ENCODE peak calls at places on chromosome 15, in ten cellular contexts. One of them, this sample, is unnamed.

GRCh38 chr15:70488002-70488605 is 275.3 kb downstream of the UACA start:
- DNase-seq in left ventricle myocardium inferior: peak; percentile 69
- DNase-seq in MCF 10A: peak; percentile 77
- DNase-seq in left cardiac atrium: peak; percentile 64
- DNase-seq in activated T-cell treated with anti-CD3 and anti-CD28 coated beads for 24 hours: peak; percentile 67
- DNase-seq in Calu3: peak; percentile 86
- DNase-seq in Kasumi-1: peak; percentile 69
- DNase-seq in foreskin fibroblast: peak; percentile 82
- DNase-seq in CD8-positive, alpha-beta T cell: peak; percentile 75
- DNase-seq in RPMI7951: peak; percentile 72
- DNase-seq in this sample: peak; percentile 33

GRCh38 chr15:33654859-33655258 is 313.4 kb upstream of the CHRM5 start:
- DNase-seq in foreskin fibroblast: no peak
- DNase-seq in RPMI7951: peak; percentile 25
- DNase-seq in activated T-cell treated with anti-CD3 and anti-CD28 coated beads for 24 hours: no peak
- DNase-seq in MCF 10A: peak; percentile 36
- DNase-seq in Kasumi-1: no peak
- DNase-seq in Calu3: no peak
- DNase-seq in left ventricle myocardium inferior: no peak
- DNase-seq in CD8-positive, alpha-beta T cell: no peak
- DNase-seq in left cardiac atrium: no peak
- DNase-seq in this sample: no peak

GRCh38 chr15:34688699-34689098 is 66.1 kb downstream of the GJD2 start:
- DNase-seq in CD8-positive, alpha-beta T cell: no peak
- DNase-seq in MCF 10A: no peak
- DNase-seq in activated T-cell treated with anti-CD3 and anti-CD28 coated beads for 24 hours: no peak
- DNase-seq in left cardiac atrium: no peak
- DNase-seq in foreskin fibroblast: no peak
- DNase-seq in Kasumi-1: no peak
- DNase-seq in Calu3: no peak
- DNase-seq in left ventricle myocardium inferior: no peak
- DNase-seq in RPMI7951: no peak
- DNase-seq in this sample: no peak

GRCh38 chr15:71598741-71599140 is 211.6 kb upstream of the NR2E3 start:
- DNase-seq in MCF 10A: no peak
- DNase-seq in CD8-positive, alpha-beta T cell: no peak
- DNase-seq in Kasumi-1: no peak
- DNase-seq in foreskin fibroblast: no peak
- DNase-seq in Calu3: no peak
- DNase-seq in activated T-cell treated with anti-CD3 and anti-CD28 coated beads for 24 hours: no peak
- DNase-seq in left ventricle myocardium inferior: no peak
- DNase-seq in left cardiac atrium: no peak
- DNase-seq in RPMI7951: no peak
- DNase-seq in this sample: no peak

GRCh38 chr15:60589253-60589652 is 110.3 kb upstream of the ICE2 start:
- DNase-seq in Calu3: no peak
- DNase-seq in left cardiac atrium: no peak
- DNase-seq in CD8-positive, alpha-beta T cell: peak; percentile 47
- DNase-seq in MCF 10A: no peak
- DNase-seq in RPMI7951: no peak
- DNase-seq in left ventricle myocardium inferior: no peak
- DNase-seq in foreskin fibroblast: no peak
- DNase-seq in activated T-cell treated with anti-CD3 and anti-CD28 coated beads for 24 hours: no peak
- DNase-seq in Kasumi-1: no peak
- DNase-seq in this sample: peak; percentile 47

GRCh38 chr15:38149315-38149714 is 103.3 kb upstream of the SPRED1 start:
- DNase-seq in Calu3: no peak
- DNase-seq in RPMI7951: peak; percentile 53
- DNase-seq in MCF 10A: no peak
- DNase-seq in Kasumi-1: no peak
- DNase-seq in left ventricle myocardium inferior: no peak
- DNase-seq in foreskin fibroblast: no peak
- DNase-seq in activated T-cell treated with anti-CD3 and anti-CD28 coated beads for 24 hours: no peak
- DNase-seq in CD8-positive, alpha-beta T cell: no peak
- DNase-seq in left cardiac atrium: no peak
- DNase-seq in this sample: no peak

GRCh38 chr15:41020311-41020710 is 67.0 kb downstream of the CHAC1 start:
- DNase-seq in foreskin fibroblast: no peak
- DNase-seq in left ventricle myocardium inferior: no peak
- DNase-seq in RPMI7951: no peak
- DNase-seq in Kasumi-1: no peak
- DNase-seq in left cardiac atrium: no peak
- DNase-seq in Calu3: no peak
- DNase-seq in CD8-positive, alpha-beta T cell: no peak
- DNase-seq in MCF 10A: no peak
- DNase-seq in activated T-cell treated with anti-CD3 and anti-CD28 coated beads for 24 hours: no peak
- DNase-seq in this sample: no peak

GRCh38 chr15:77568960-77569646 is 63.6 kb downstream of the LINGO1 start:
- DNase-seq in activated T-cell treated with anti-CD3 and anti-CD28 coated beads for 24 hours: no peak
- DNase-seq in MCF 10A: no peak
- DNase-seq in foreskin fibroblast: peak; percentile 38
- DNase-seq in RPMI7951: peak; percentile 60
- DNase-seq in Calu3: peak; percentile 34
- DNase-seq in left ventricle myocardium inferior: no peak
- DNase-seq in CD8-positive, alpha-beta T cell: no peak
- DNase-seq in Kasumi-1: no peak
- DNase-seq in left cardiac atrium: peak; percentile 53
- DNase-seq in this sample: peak; percentile 24

GRCh38 chr15:51387699-51388041 is 46.2 kb downstream of the GLDN start:
- DNase-seq in MCF 10A: no peak
- DNase-seq in foreskin fibroblast: no peak
- DNase-seq in RPMI7951: no peak
- DNase-seq in Calu3: no peak
- DNase-seq in activated T-cell treated with anti-CD3 and anti-CD28 coated beads for 24 hours: no peak
- DNase-seq in Kasumi-1: no peak
- DNase-seq in left cardiac atrium: no peak
- DNase-seq in left ventricle myocardium inferior: no peak
- DNase-seq in CD8-positive, alpha-beta T cell: no peak
- DNase-seq in this sample: no peak

GRCh38 chr15:57784081-57784488 is 77.6 kb downstream of the POLR2M start:
- DNase-seq in Calu3: no peak
- DNase-seq in left ventricle myocardium inferior: peak; percentile 46
- DNase-seq in foreskin fibroblast: peak; percentile 79
- DNase-seq in activated T-cell treated with anti-CD3 and anti-CD28 coated beads for 24 hours: no peak
- DNase-seq in CD8-positive, alpha-beta T cell: no peak
- DNase-seq in MCF 10A: no peak
- DNase-seq in RPMI7951: peak; percentile 91
- DNase-seq in Kasumi-1: no peak
- DNase-seq in left cardiac atrium: peak; percentile 53
- DNase-seq in this sample: no peak

GRCh38 chr15:72786946-72787345 is 3.4 kb upstream of the ADPGK start:
- DNase-seq in activated T-cell treated with anti-CD3 and anti-CD28 coated beads for 24 hours: no peak
- DNase-seq in RPMI7951: no peak
- DNase-seq in Calu3: no peak
- DNase-seq in Kasumi-1: no peak
- DNase-seq in CD8-positive, alpha-beta T cell: no peak
- DNase-seq in MCF 10A: no peak
- DNase-seq in foreskin fibroblast: peak; percentile 14
- DNase-seq in left cardiac atrium: no peak
- DNase-seq in left ventricle myocardium inferior: no peak
- DNase-seq in this sample: no peak

GRCh38 chr15:92451225-92451825 is 57.6 kb downstream of the ST8SIA2 start:
- DNase-seq in left cardiac atrium: no peak
- DNase-seq in MCF 10A: peak; percentile 25
- DNase-seq in Calu3: no peak
- DNase-seq in CD8-positive, alpha-beta T cell: no peak
- DNase-seq in foreskin fibroblast: peak; percentile 12
- DNase-seq in activated T-cell treated with anti-CD3 and anti-CD28 coated beads for 24 hours: no peak
- DNase-seq in RPMI7951: peak; percentile 99
- DNase-seq in Kasumi-1: no peak
- DNase-seq in left ventricle myocardium inferior: no peak
- DNase-seq in this sample: no peak

GRCh38 chr15:40217166-40217785 is 21.6 kb upstream of the PAK6 start:
- DNase-seq in RPMI7951: peak; percentile 74
- DNase-seq in CD8-positive, alpha-beta T cell: peak; percentile 29
- DNase-seq in activated T-cell treated with anti-CD3 and anti-CD28 coated beads for 24 hours: peak; percentile 21
- DNase-seq in MCF 10A: peak; percentile 70
- DNase-seq in left ventricle myocardium inferior: no peak
- DNase-seq in Kasumi-1: peak; percentile 30
- DNase-seq in Calu3: peak; percentile 55
- DNase-seq in foreskin fibroblast: peak; percentile 85
- DNase-seq in left cardiac atrium: no peak
- DNase-seq in this sample: peak; percentile 56

GRCh38 chr15:38073278-38073930 is 139.0 kb downstream of the TMCO5A start:
- DNase-seq in foreskin fibroblast: peak; percentile 73
- DNase-seq in Kasumi-1: no peak
- DNase-seq in MCF 10A: no peak
- DNase-seq in left cardiac atrium: no peak
- DNase-seq in Calu3: no peak
- DNase-seq in RPMI7951: peak; percentile 78
- DNase-seq in CD8-positive, alpha-beta T cell: no peak
- DNase-seq in activated T-cell treated with anti-CD3 and anti-CD28 coated beads for 24 hours: no peak
- DNase-seq in left ventricle myocardium inferior: no peak
- DNase-seq in this sample: peak; percentile 14

GRCh38 chr15:51621917-51622268 is 678 bp downstream of the DMXL2 start:
- DNase-seq in MCF 10A: peak; percentile 61
- DNase-seq in CD8-positive, alpha-beta T cell: peak; percentile 13
- DNase-seq in left ventricle myocardium inferior: peak; percentile 32
- DNase-seq in activated T-cell treated with anti-CD3 and anti-CD28 coated beads for 24 hours: peak; percentile 7
- DNase-seq in left cardiac atrium: peak; percentile 53
- DNase-seq in Kasumi-1: peak; percentile 37
- DNase-seq in Calu3: peak; percentile 42
- DNase-seq in foreskin fibroblast: peak; percentile 79
- DNase-seq in RPMI7951: peak; percentile 73
- DNase-seq in this sample: peak; percentile 45

GRCh38 chr15:56165234-56165633 is 78.4 kb downstream of the RFX7 start:
- DNase-seq in Kasumi-1: no peak
- DNase-seq in RPMI7951: no peak
- DNase-seq in foreskin fibroblast: no peak
- DNase-seq in MCF 10A: no peak
- DNase-seq in left ventricle myocardium inferior: no peak
- DNase-seq in Calu3: no peak
- DNase-seq in left cardiac atrium: no peak
- DNase-seq in CD8-positive, alpha-beta T cell: no peak
- DNase-seq in activated T-cell treated with anti-CD3 and anti-CD28 coated beads for 24 hours: no peak
- DNase-seq in this sample: no peak

GRCh38 chr15:39585394-39585841 is 4.5 kb downstream of the THBS1 start:
- DNase-seq in MCF 10A: no peak
- DNase-seq in activated T-cell treated with anti-CD3 and anti-CD28 coated beads for 24 hours: no peak
- DNase-seq in left cardiac atrium: no peak
- DNase-seq in RPMI7951: peak; percentile 41
- DNase-seq in foreskin fibroblast: peak; percentile 18
- DNase-seq in CD8-positive, alpha-beta T cell: no peak
- DNase-seq in Calu3: no peak
- DNase-seq in Kasumi-1: no peak
- DNase-seq in left ventricle myocardium inferior: no peak
- DNase-seq in this sample: no peak

GRCh38 chr15:81863157-81863556 is 182.7 kb downstream of the MEX3B start:
- DNase-seq in left ventricle myocardium inferior: no peak
- DNase-seq in Calu3: no peak
- DNase-seq in CD8-positive, alpha-beta T cell: no peak
- DNase-seq in left cardiac atrium: no peak
- DNase-seq in foreskin fibroblast: peak; percentile 8
- DNase-seq in RPMI7951: no peak
- DNase-seq in activated T-cell treated with anti-CD3 and anti-CD28 coated beads for 24 hours: no peak
- DNase-seq in Kasumi-1: no peak
- DNase-seq in MCF 10A: no peak
- DNase-seq in this sample: no peak

GRCh38 chr15:41944313-41944940 is 27.9 kb downstream of the EHD4 start:
- DNase-seq in RPMI7951: peak; percentile 98
- DNase-seq in Calu3: peak; percentile 35
- DNase-seq in MCF 10A: peak; percentile 85
- DNase-seq in CD8-positive, alpha-beta T cell: no peak
- DNase-seq in foreskin fibroblast: peak; percentile 97
- DNase-seq in Kasumi-1: no peak
- DNase-seq in left cardiac atrium: peak; percentile 67
- DNase-seq in left ventricle myocardium inferior: peak; percentile 55
- DNase-seq in activated T-cell treated with anti-CD3 and anti-CD28 coated beads for 24 hours: no peak
- DNase-seq in this sample: no peak

GRCh38 chr15:101126618-101127502 is 125.0 kb downstream of the CHSY1 start:
- DNase-seq in RPMI7951: peak; percentile 54
- DNase-seq in foreskin fibroblast: peak; percentile 42
- DNase-seq in MCF 10A: peak; percentile 15
- DNase-seq in Kasumi-1: peak; percentile 61
- DNase-seq in activated T-cell treated with anti-CD3 and anti-CD28 coated beads for 24 hours: no peak
- DNase-seq in left cardiac atrium: no peak
- DNase-seq in left ventricle myocardium inferior: no peak
- DNase-seq in Calu3: no peak
- DNase-seq in CD8-positive, alpha-beta T cell: peak; percentile 18
- DNase-seq in this sample: no peak

GRCh38 chr15:42868683-42869082 is 51.9 kb downstream of the TTBK2 start:
- DNase-seq in activated T-cell treated with anti-CD3 and anti-CD28 coated beads for 24 hours: no peak
- DNase-seq in left cardiac atrium: no peak
- DNase-seq in MCF 10A: no peak
- DNase-seq in foreskin fibroblast: no peak
- DNase-seq in left ventricle myocardium inferior: no peak
- DNase-seq in Calu3: no peak
- DNase-seq in Kasumi-1: no peak
- DNase-seq in CD8-positive, alpha-beta T cell: no peak
- DNase-seq in RPMI7951: no peak
- DNase-seq in this sample: no peak

GRCh38 chr15:52261498-52262242 is 33.9 kb downstream of the MYO5C start:
- DNase-seq in RPMI7951: peak; percentile 98
- DNase-seq in left ventricle myocardium inferior: peak; percentile 50
- DNase-seq in MCF 10A: peak; percentile 95
- DNase-seq in activated T-cell treated with anti-CD3 and anti-CD28 coated beads for 24 hours: peak; percentile 40
- DNase-seq in left cardiac atrium: peak; percentile 61
- DNase-seq in CD8-positive, alpha-beta T cell: peak; percentile 33
- DNase-seq in Calu3: peak; percentile 87
- DNase-seq in foreskin fibroblast: peak; percentile 82
- DNase-seq in Kasumi-1: peak; percentile 3
- DNase-seq in this sample: no peak

GRCh38 chr15:34984884-34985630 is 3.0 kb downstream of the ZNF770 start:
- DNase-seq in left cardiac atrium: peak; percentile 33
- DNase-seq in MCF 10A: peak; percentile 50
- DNase-seq in foreskin fibroblast: no peak
- DNase-seq in CD8-positive, alpha-beta T cell: no peak
- DNase-seq in left ventricle myocardium inferior: no peak
- DNase-seq in activated T-cell treated with anti-CD3 and anti-CD28 coated beads for 24 hours: no peak
- DNase-seq in Calu3: no peak
- DNase-seq in RPMI7951: no peak
- DNase-seq in Kasumi-1: no peak
- DNase-seq in this sample: no peak

GRCh38 chr15:58511588-58511987 is 79.8 kb downstream of the LIPC start:
- DNase-seq in left ventricle myocardium inferior: no peak
- DNase-seq in left cardiac atrium: no peak
- DNase-seq in RPMI7951: no peak
- DNase-seq in CD8-positive, alpha-beta T cell: no peak
- DNase-seq in Calu3: no peak
- DNase-seq in foreskin fibroblast: no peak
- DNase-seq in MCF 10A: no peak
- DNase-seq in activated T-cell treated with anti-CD3 and anti-CD28 coated beads for 24 hours: no peak
- DNase-seq in Kasumi-1: no peak
- DNase-seq in this sample: no peak

GRCh38 chr15:29904731-29905417 is 82.6 kb upstream of the TJP1 start:
- DNase-seq in RPMI7951: peak; percentile 23
- DNase-seq in left ventricle myocardium inferior: no peak
- DNase-seq in CD8-positive, alpha-beta T cell: no peak
- DNase-seq in Kasumi-1: no peak
- DNase-seq in MCF 10A: peak; percentile 16
- DNase-seq in left cardiac atrium: no peak
- DNase-seq in Calu3: no peak
- DNase-seq in foreskin fibroblast: peak; percentile 75
- DNase-seq in activated T-cell treated with anti-CD3 and anti-CD28 coated beads for 24 hours: no peak
- DNase-seq in this sample: no peak

GRCh38 chr15:44034933-44035624 is 160.0 kb downstream of the FRMD5 start:
- DNase-seq in left cardiac atrium: peak; percentile 25
- DNase-seq in Calu3: no peak
- DNase-seq in RPMI7951: peak; percentile 73
- DNase-seq in foreskin fibroblast: peak; percentile 76
- DNase-seq in left ventricle myocardium inferior: no peak
- DNase-seq in CD8-positive, alpha-beta T cell: no peak
- DNase-seq in activated T-cell treated with anti-CD3 and anti-CD28 coated beads for 24 hours: no peak
- DNase-seq in Kasumi-1: no peak
- DNase-seq in MCF 10A: peak; percentile 44
- DNase-seq in this sample: no peak

GRCh38 chr15:83565553-83566159 is 88.3 kb upstream of the ADAMTSL3 start:
- DNase-seq in foreskin fibroblast: peak; percentile 62
- DNase-seq in left cardiac atrium: no peak
- DNase-seq in Calu3: peak; percentile 34
- DNase-seq in left ventricle myocardium inferior: no peak
- DNase-seq in Kasumi-1: peak; percentile 32
- DNase-seq in MCF 10A: peak; percentile 44
- DNase-seq in activated T-cell treated with anti-CD3 and anti-CD28 coated beads for 24 hours: no peak
- DNase-seq in RPMI7951: peak; percentile 22
- DNase-seq in CD8-positive, alpha-beta T cell: no peak
- DNase-seq in this sample: no peak

GRCh38 chr15:25795712-25796111 is 67.4 kb downstream of the ATP10A start:
- DNase-seq in activated T-cell treated with anti-CD3 and anti-CD28 coated beads for 24 hours: no peak
- DNase-seq in CD8-positive, alpha-beta T cell: no peak
- DNase-seq in left ventricle myocardium inferior: no peak
- DNase-seq in left cardiac atrium: no peak
- DNase-seq in RPMI7951: no peak
- DNase-seq in foreskin fibroblast: no peak
- DNase-seq in MCF 10A: no peak
- DNase-seq in Calu3: no peak
- DNase-seq in Kasumi-1: no peak
- DNase-seq in this sample: no peak

This sample was measured in NCI-H510A treated with DMSO at 0.1 percent for 48 hours.